ENCODE peak calls at places on chromosome 19, in seven cellular contexts. One of them, this sample, is unnamed.

GRCh38 chr19:791605-792360 is 5.5 kb upstream of the PTBP1 start:
- DNase-seq in H1: no peak
- DNase-seq in IMR-90: no peak
- DNase-seq in neuronal stem cell: no peak
- DNase-seq in H9: peak; percentile 31
- DNase-seq in mesendoderm: no peak
- DNase-seq in trophoblast cell: no peak
- DNase-seq in this sample: no peak

GRCh38 chr19:33724021-33724722 is 72.5 kb upstream of the KCTD15 start:
- DNase-seq in H1: no peak
- DNase-seq in IMR-90: no peak
- DNase-seq in neuronal stem cell: no peak
- DNase-seq in H9: no peak
- DNase-seq in mesendoderm: no peak
- DNase-seq in trophoblast cell: no peak
- DNase-seq in this sample: no peak

GRCh38 chr19:51166846-51167490 is 24.9 kb downstream of the SIGLEC7 start:
- DNase-seq in H1: no peak
- DNase-seq in IMR-90: no peak
- DNase-seq in neuronal stem cell: no peak
- DNase-seq in H9: no peak
- DNase-seq in mesendoderm: no peak
- DNase-seq in trophoblast cell: no peak
- DNase-seq in this sample: no peak

GRCh38 chr19:38392707-38393308 is 4.3 kb downstream of the SPRED3 start:
- DNase-seq in H1: no peak
- DNase-seq in IMR-90: peak; percentile 63
- DNase-seq in neuronal stem cell: no peak
- DNase-seq in H9: no peak
- DNase-seq in mesendoderm: peak; percentile 26
- DNase-seq in trophoblast cell: no peak
- DNase-seq in this sample: peak; percentile 64

GRCh38 chr19:32599736-32600157 is 18.8 kb downstream of the PDCD5 start:
- DNase-seq in H1: no peak
- DNase-seq in IMR-90: peak; percentile 69
- DNase-seq in neuronal stem cell: peak; percentile 40
- DNase-seq in H9: no peak
- DNase-seq in mesendoderm: peak; percentile 59
- DNase-seq in trophoblast cell: peak; percentile 20
- DNase-seq in this sample: peak; percentile 70

GRCh38 chr19:16113727-16114126 is 2.0 kb downstream of the RAB8A start:
- DNase-seq in H1: no peak
- DNase-seq in IMR-90: no peak
- DNase-seq in neuronal stem cell: no peak
- DNase-seq in H9: no peak
- DNase-seq in mesendoderm: peak; percentile 69
- DNase-seq in trophoblast cell: no peak
- DNase-seq in this sample: no peak

GRCh38 chr19:34345934-34346333 is 19.1 kb upstream of the GPI start:
- DNase-seq in H1: peak; percentile 93
- DNase-seq in IMR-90: peak; percentile 63
- DNase-seq in neuronal stem cell: no peak
- DNase-seq in H9: peak; percentile 85
- DNase-seq in mesendoderm: peak; percentile 89
- DNase-seq in trophoblast cell: peak; percentile 84
- DNase-seq in this sample: peak; percentile 74

GRCh38 chr19:51786651-51787494 is 8.1 kb upstream of the FPR3 start:
- DNase-seq in H1: no peak
- DNase-seq in IMR-90: no peak
- DNase-seq in neuronal stem cell: no peak
- DNase-seq in H9: no peak
- DNase-seq in mesendoderm: no peak
- DNase-seq in trophoblast cell: peak; percentile 62
- DNase-seq in this sample: no peak

GRCh38 chr19:33032218-33032781 is 32.4 kb downstream of the RHPN2 start:
- DNase-seq in H1: no peak
- DNase-seq in IMR-90: no peak
- DNase-seq in neuronal stem cell: no peak
- DNase-seq in H9: no peak
- DNase-seq in mesendoderm: peak; percentile 90
- DNase-seq in trophoblast cell: no peak
- DNase-seq in this sample: no peak

GRCh38 chr19:56295531-56296455 is 18.8 kb downstream of the ZSCAN5A start:
- DNase-seq in H1: no peak
- DNase-seq in IMR-90: no peak
- DNase-seq in neuronal stem cell: no peak
- DNase-seq in H9: no peak
- DNase-seq in mesendoderm: no peak
- DNase-seq in trophoblast cell: no peak
- DNase-seq in this sample: no peak

GRCh38 chr19:35354898-35355297 is 3.4 kb upstream of the FFAR3 start:
- DNase-seq in H1: no peak
- DNase-seq in IMR-90: no peak
- DNase-seq in neuronal stem cell: no peak
- DNase-seq in H9: no peak
- DNase-seq in mesendoderm: no peak
- DNase-seq in trophoblast cell: no peak
- DNase-seq in this sample: no peak

GRCh38 chr19:33434090-33434885 is 60.8 kb downstream of the CEBPG start:
- DNase-seq in H1: no peak
- DNase-seq in IMR-90: no peak
- DNase-seq in neuronal stem cell: no peak
- DNase-seq in H9: no peak
- DNase-seq in mesendoderm: no peak
- DNase-seq in trophoblast cell: no peak
- DNase-seq in this sample: no peak

GRCh38 chr19:9836021-9836420 is 903 bp downstream of the PIN1 start:
- DNase-seq in H1: no peak
- DNase-seq in IMR-90: peak; percentile 43
- DNase-seq in neuronal stem cell: no peak
- DNase-seq in H9: no peak
- DNase-seq in mesendoderm: no peak
- DNase-seq in trophoblast cell: no peak
- DNase-seq in this sample: peak; percentile 44

GRCh38 chr19:31253816-31254551 is 95.3 kb downstream of the TSHZ3 start:
- DNase-seq in H1: no peak
- DNase-seq in IMR-90: peak; percentile 47
- DNase-seq in neuronal stem cell: no peak
- DNase-seq in H9: no peak
- DNase-seq in mesendoderm: peak; percentile 3
- DNase-seq in trophoblast cell: peak; percentile 63
- DNase-seq in this sample: no peak

GRCh38 chr19:37362733-37363132 is 8.2 kb upstream of the ZNF527 start:
- DNase-seq in H1: peak; percentile 67
- DNase-seq in IMR-90: no peak
- DNase-seq in neuronal stem cell: no peak
- DNase-seq in H9: peak; percentile 79
- DNase-seq in mesendoderm: peak; percentile 76
- DNase-seq in trophoblast cell: peak; percentile 52
- DNase-seq in this sample: no peak

GRCh38 chr19:32241957-32242710 is 103.3 kb upstream of the ZNF507 start:
- DNase-seq in H1: no peak
- DNase-seq in IMR-90: no peak
- DNase-seq in neuronal stem cell: no peak
- DNase-seq in H9: no peak
- DNase-seq in mesendoderm: no peak
- DNase-seq in trophoblast cell: no peak
- DNase-seq in this sample: no peak

DNA sequence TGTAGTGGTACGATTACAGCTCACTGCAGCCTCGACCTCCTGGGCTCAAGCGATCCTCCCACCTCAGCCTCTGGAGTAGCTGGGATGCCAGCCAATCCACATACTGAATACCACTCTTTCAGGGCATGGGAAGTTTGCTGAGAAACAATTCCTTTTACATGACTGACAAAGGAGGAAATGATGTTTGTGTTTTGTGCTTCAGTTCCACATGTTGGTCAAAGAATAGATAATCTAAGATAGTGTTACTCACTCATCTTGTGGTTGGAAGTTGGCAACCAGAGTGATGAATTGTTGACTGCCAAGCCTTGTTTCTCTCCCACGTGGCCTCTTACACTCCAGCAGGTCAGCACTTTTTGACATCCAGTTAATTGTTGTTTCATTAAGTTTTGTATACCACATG is 7.6 kb downstream of the MBD3L2B start:
- DNase-seq in H1: no peak
- DNase-seq in IMR-90: no peak
- DNase-seq in neuronal stem cell: no peak
- DNase-seq in H9: no peak
- DNase-seq in mesendoderm: no peak
- DNase-seq in trophoblast cell: no peak
- DNase-seq in this sample: no peak
- H2BK120ac ChIP-seq in H1: no peak overlapping the region
- H2BK120ac ChIP-seq in IMR-90: no peak overlapping the region
- H2BK120ac ChIP-seq in neuronal stem cell: no peak overlapping the region
- H2BK120ac ChIP-seq in H9: no peak overlapping the region
- H2BK120ac ChIP-seq in mesendoderm: no peak overlapping the region
- H2BK120ac ChIP-seq in trophoblast cell: no peak overlapping the region
- H2BK120ac ChIP-seq in this sample: no peak overlapping the region

GRCh38 chr19:2260341-2260751 is 4.1 kb upstream of the JSRP1 start:
- DNase-seq in H1: no peak
- DNase-seq in IMR-90: no peak
- DNase-seq in neuronal stem cell: no peak
- DNase-seq in H9: no peak
- DNase-seq in mesendoderm: no peak
- DNase-seq in trophoblast cell: no peak
- DNase-seq in this sample: no peak
- H3K4me2 ChIP-seq in H1: no peak overlapping the region
- H3K4me2 ChIP-seq in IMR-90: no peak overlapping the region
- H3K4me2 ChIP-seq in neuronal stem cell: no peak overlapping the region
- H3K4me2 ChIP-seq in H9: no peak overlapping the region
- H3K4me2 ChIP-seq in mesendoderm: no peak overlapping the region
- H3K4me2 ChIP-seq in trophoblast cell: no peak overlapping the region
- H3K4me2 ChIP-seq in this sample: no peak overlapping the region

DNA sequence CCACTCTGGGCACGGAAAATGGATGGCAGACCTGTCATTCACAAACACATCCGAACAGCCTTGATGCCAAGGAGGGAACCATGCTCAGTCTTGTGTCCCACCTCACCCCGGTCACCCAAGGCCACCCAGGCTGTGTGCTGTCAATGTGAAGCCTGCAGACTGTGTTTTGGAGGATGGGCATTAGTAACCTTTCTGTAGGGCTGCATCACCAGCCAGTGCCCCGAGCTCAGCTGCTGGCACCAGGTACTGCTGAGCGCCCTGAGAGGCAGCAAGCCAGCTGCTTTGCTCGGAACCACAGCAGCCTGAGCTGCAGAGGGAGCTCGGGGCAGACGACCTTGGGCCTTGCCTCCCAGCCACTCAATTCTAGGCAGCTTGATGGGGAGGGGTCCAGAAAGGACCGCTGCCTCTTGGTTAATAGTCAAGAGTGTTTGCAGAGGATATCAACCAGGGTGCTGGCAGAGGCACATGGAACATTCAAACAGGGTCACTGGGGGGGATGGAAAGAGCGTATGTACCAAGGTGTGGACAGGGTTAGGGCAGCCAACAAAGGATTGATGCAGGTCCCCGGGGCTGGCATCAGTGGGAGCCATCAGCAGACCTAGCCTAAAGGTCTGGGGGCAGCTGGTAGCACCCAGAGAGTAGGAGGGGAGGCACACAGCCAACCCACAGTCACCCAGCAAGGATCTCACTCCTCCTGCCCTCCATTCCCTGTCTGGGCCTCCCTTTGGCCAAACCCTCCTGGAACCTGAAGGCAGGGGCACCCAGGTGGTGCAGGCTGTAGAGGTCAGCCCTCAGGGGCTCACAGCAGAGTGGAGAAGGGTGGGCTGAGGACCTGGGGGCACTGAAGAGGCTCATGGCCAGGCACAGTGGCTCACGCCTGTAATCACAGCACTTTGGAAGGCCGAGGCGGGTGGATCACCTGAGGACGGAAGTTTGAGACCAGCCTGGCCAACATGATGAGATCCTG is 8.1 kb downstream of the VSTM2B start:
- DNase-seq in H1: peak; percentile 14
- DNase-seq in IMR-90: no peak
- DNase-seq in neuronal stem cell: no peak
- DNase-seq in H9: peak; percentile 15
- DNase-seq in mesendoderm: no peak
- DNase-seq in trophoblast cell: no peak
- DNase-seq in this sample: no peak
- H2BK120ac ChIP-seq in H1: no peak overlapping the region
- H2BK120ac ChIP-seq in IMR-90: no peak overlapping the region
- H2BK120ac ChIP-seq in neuronal stem cell: no peak overlapping the region
- H2BK120ac ChIP-seq in H9: no peak overlapping the region
- H2BK120ac ChIP-seq in mesendoderm: no peak overlapping the region
- H2BK120ac ChIP-seq in trophoblast cell: no peak overlapping the region
- H2BK120ac ChIP-seq in this sample: no peak overlapping the region

GRCh38 chr19:47661161-47661560 is 52.1 kb upstream of the EHD2 start:
- DNase-seq in H1: no peak
- DNase-seq in IMR-90: no peak
- DNase-seq in neuronal stem cell: no peak
- DNase-seq in H9: no peak
- DNase-seq in mesendoderm: no peak
- DNase-seq in trophoblast cell: no peak
- DNase-seq in this sample: no peak
- H3K4me2 ChIP-seq in H1: no peak overlapping the region
- H3K4me2 ChIP-seq in IMR-90: no peak overlapping the region
- H3K4me2 ChIP-seq in neuronal stem cell: no peak overlapping the region
- H3K4me2 ChIP-seq in H9: no peak overlapping the region
- H3K4me2 ChIP-seq in mesendoderm: no peak overlapping the region
- H3K4me2 ChIP-seq in trophoblast cell: no peak overlapping the region
- H3K4me2 ChIP-seq in this sample: no peak overlapping the region

DNA sequence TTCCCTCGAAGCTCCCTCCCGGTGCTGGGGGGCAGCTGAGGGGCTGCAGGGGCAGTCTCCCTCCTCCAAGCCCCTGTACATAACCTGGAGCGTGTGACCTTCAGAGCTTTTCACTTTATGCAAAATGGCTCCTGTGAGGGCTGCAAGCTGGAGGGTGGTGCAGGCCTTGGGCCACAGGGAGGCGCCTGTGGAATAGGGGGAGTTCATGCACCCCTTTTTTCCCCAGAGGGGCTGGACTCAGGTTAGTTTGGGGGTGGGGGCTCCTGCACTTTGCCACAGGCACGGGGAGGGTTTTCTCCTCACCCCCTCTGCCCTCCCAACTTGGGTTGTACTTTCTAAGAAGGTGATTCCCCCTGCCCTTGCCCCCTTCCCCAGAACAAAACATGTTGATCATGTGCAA is 6.6 kb upstream of the PRR19 start:
- DNase-seq in H1: peak; percentile 52
- DNase-seq in IMR-90: no peak
- DNase-seq in neuronal stem cell: no peak
- DNase-seq in H9: no peak
- DNase-seq in mesendoderm: no peak
- DNase-seq in trophoblast cell: no peak
- DNase-seq in this sample: no peak
- H2BK120ac ChIP-seq in H1: no peak overlapping the region
- H2BK120ac ChIP-seq in IMR-90: no peak overlapping the region
- H2BK120ac ChIP-seq in neuronal stem cell: no peak overlapping the region
- H2BK120ac ChIP-seq in H9: no peak overlapping the region
- H2BK120ac ChIP-seq in mesendoderm: no peak overlapping the region
- H2BK120ac ChIP-seq in trophoblast cell: no peak overlapping the region
- H2BK120ac ChIP-seq in this sample: no peak overlapping the region

GRCh38 chr19:44608391-44608821 is 5.0 kb upstream of the IGSF23 start:
- DNase-seq in H1: no peak
- DNase-seq in IMR-90: peak; percentile 69
- DNase-seq in neuronal stem cell: no peak
- DNase-seq in H9: no peak
- DNase-seq in mesendoderm: no peak
- DNase-seq in trophoblast cell: peak; percentile 46
- DNase-seq in this sample: peak; percentile 48
- H3K4me2 ChIP-seq in H1: no peak overlapping the region
- H3K4me2 ChIP-seq in IMR-90: no peak overlapping the region
- H3K4me2 ChIP-seq in neuronal stem cell: no peak overlapping the region
- H3K4me2 ChIP-seq in H9: no peak overlapping the region
- H3K4me2 ChIP-seq in mesendoderm: no peak overlapping the region
- H3K4me2 ChIP-seq in trophoblast cell: no peak overlapping the region
- H3K4me2 ChIP-seq in this sample: no peak overlapping the region

This sample was measured in mesenchymal stem cell.